ENCODE peak calls at places on chromosomes 12 and 14, in eight cellular contexts. One of them, this sample, is unnamed.

GRCh38 chr14:21069388-21070082 is 569 bp upstream of the ARHGEF40 start:
- DNase-seq in tibial artery: peak; percentile 44
- DNase-seq in tibial nerve: no peak
- DNase-seq in lower leg skin: no peak
- DNase-seq in HAP-1: no peak
- DNase-seq in effector memory CD4-positive, alpha-beta T cell: no peak
- DNase-seq in CD4-positive, CD25-positive, alpha-beta regulatory T cell: no peak
- DNase-seq in BE2C: peak; percentile 33
- DNase-seq in this sample: no peak

GRCh38 chr14:105467249-105467941 is 7.2 kb upstream of the CRIP2 start:
- DNase-seq in tibial artery: no peak
- DNase-seq in tibial nerve: no peak
- DNase-seq in lower leg skin: no peak
- DNase-seq in HAP-1: no peak
- DNase-seq in effector memory CD4-positive, alpha-beta T cell: no peak
- DNase-seq in CD4-positive, CD25-positive, alpha-beta regulatory T cell: no peak
- DNase-seq in BE2C: no peak
- DNase-seq in this sample: no peak

GRCh38 chr14:64410084-64410774 is 22.1 kb downstream of the MTHFD1 start:
- DNase-seq in tibial artery: no peak
- DNase-seq in tibial nerve: no peak
- DNase-seq in lower leg skin: no peak
- DNase-seq in HAP-1: peak; percentile 49
- DNase-seq in effector memory CD4-positive, alpha-beta T cell: no peak
- DNase-seq in CD4-positive, CD25-positive, alpha-beta regulatory T cell: no peak
- DNase-seq in BE2C: no peak
- DNase-seq in this sample: peak; percentile 49

GRCh38 chr12:95446511-95446910 is 27.4 kb upstream of the METAP2 start:
- DNase-seq in tibial artery: peak; percentile 35
- DNase-seq in tibial nerve: peak; percentile 37
- DNase-seq in lower leg skin: no peak
- DNase-seq in HAP-1: no peak
- DNase-seq in effector memory CD4-positive, alpha-beta T cell: no peak
- DNase-seq in CD4-positive, CD25-positive, alpha-beta regulatory T cell: no peak
- DNase-seq in BE2C: peak; percentile 23
- DNase-seq in this sample: peak; percentile 20

GRCh38 chr12:10959777-10960176 is 20.7 kb upstream of the TAS2R14 start:
- DNase-seq in tibial artery: no peak
- DNase-seq in tibial nerve: no peak
- DNase-seq in lower leg skin: no peak
- DNase-seq in HAP-1: no peak
- DNase-seq in effector memory CD4-positive, alpha-beta T cell: no peak
- DNase-seq in CD4-positive, CD25-positive, alpha-beta regulatory T cell: no peak
- DNase-seq in BE2C: peak; percentile 18
- DNase-seq in this sample: no peak

GRCh38 chr12:99386907-99387306 is 260.6 kb upstream of the GARIN6 start:
- DNase-seq in tibial artery: no peak
- DNase-seq in tibial nerve: no peak
- DNase-seq in lower leg skin: no peak
- DNase-seq in HAP-1: peak; percentile 58
- DNase-seq in effector memory CD4-positive, alpha-beta T cell: no peak
- DNase-seq in CD4-positive, CD25-positive, alpha-beta regulatory T cell: no peak
- DNase-seq in BE2C: no peak
- DNase-seq in this sample: peak; percentile 2

GRCh38 chr12:60106207-60106606 is 510.4 kb downstream of the SLC16A7 start:
- DNase-seq in tibial artery: no peak
- DNase-seq in tibial nerve: no peak
- DNase-seq in lower leg skin: no peak
- DNase-seq in HAP-1: no peak
- DNase-seq in effector memory CD4-positive, alpha-beta T cell: no peak
- DNase-seq in CD4-positive, CD25-positive, alpha-beta regulatory T cell: no peak
- DNase-seq in BE2C: no peak
- DNase-seq in this sample: peak; percentile 16

GRCh38 chr12:85179680-85180300 is 100.2 kb upstream of the ALX1 start:
- DNase-seq in tibial artery: no peak
- DNase-seq in tibial nerve: no peak
- DNase-seq in lower leg skin: no peak
- DNase-seq in HAP-1: no peak
- DNase-seq in effector memory CD4-positive, alpha-beta T cell: no peak
- DNase-seq in CD4-positive, CD25-positive, alpha-beta regulatory T cell: no peak
- DNase-seq in BE2C: no peak
- DNase-seq in this sample: no peak

GRCh38 chr14:58238252-58239247 is 6.1 kb upstream of the PSMA3 start:
- DNase-seq in tibial artery: peak; percentile 42
- DNase-seq in tibial nerve: no peak
- DNase-seq in lower leg skin: no peak
- DNase-seq in HAP-1: no peak
- DNase-seq in effector memory CD4-positive, alpha-beta T cell: no peak
- DNase-seq in CD4-positive, CD25-positive, alpha-beta regulatory T cell: no peak
- DNase-seq in BE2C: peak; percentile 18
- DNase-seq in this sample: peak; percentile 46

GRCh38 chr14:50232276-50232642 is 881 bp upstream of the SOS2 start:
- DNase-seq in tibial artery: no peak
- DNase-seq in tibial nerve: no peak
- DNase-seq in lower leg skin: no peak
- DNase-seq in HAP-1: no peak
- DNase-seq in effector memory CD4-positive, alpha-beta T cell: no peak
- DNase-seq in CD4-positive, CD25-positive, alpha-beta regulatory T cell: no peak
- DNase-seq in BE2C: no peak
- DNase-seq in this sample: no peak

GRCh38 chr14:92573761-92574498 is 60.3 kb downstream of the RIN3 start:
- DNase-seq in tibial artery: no peak
- DNase-seq in tibial nerve: no peak
- DNase-seq in lower leg skin: no peak
- DNase-seq in HAP-1: no peak
- DNase-seq in effector memory CD4-positive, alpha-beta T cell: no peak
- DNase-seq in CD4-positive, CD25-positive, alpha-beta regulatory T cell: no peak
- DNase-seq in BE2C: no peak
- DNase-seq in this sample: no peak

GRCh38 chr14:90500665-90501370 is 104.0 kb downstream of the CALM1 start:
- DNase-seq in tibial artery: no peak
- DNase-seq in tibial nerve: no peak
- DNase-seq in lower leg skin: no peak
- DNase-seq in HAP-1: no peak
- DNase-seq in effector memory CD4-positive, alpha-beta T cell: no peak
- DNase-seq in CD4-positive, CD25-positive, alpha-beta regulatory T cell: no peak
- DNase-seq in BE2C: no peak
- DNase-seq in this sample: no peak

GRCh38 chr14:57833304-57833703 is 32.6 kb downstream of the SLC35F4 start:
- DNase-seq in tibial artery: peak; percentile 64
- DNase-seq in tibial nerve: peak; percentile 16
- DNase-seq in lower leg skin: peak; percentile 59
- DNase-seq in HAP-1: no peak
- DNase-seq in effector memory CD4-positive, alpha-beta T cell: no peak
- DNase-seq in CD4-positive, CD25-positive, alpha-beta regulatory T cell: no peak
- DNase-seq in BE2C: no peak
- DNase-seq in this sample: peak; percentile 77

GRCh38 chr12:124027753-124028559 is 54.9 kb downstream of the ZNF664 start:
- DNase-seq in tibial artery: no peak
- DNase-seq in tibial nerve: no peak
- DNase-seq in lower leg skin: no peak
- DNase-seq in HAP-1: no peak
- DNase-seq in effector memory CD4-positive, alpha-beta T cell: no peak
- DNase-seq in CD4-positive, CD25-positive, alpha-beta regulatory T cell: no peak
- DNase-seq in BE2C: no peak
- DNase-seq in this sample: no peak

GRCh38 chr14:23561259-23561658 is 5.2 kb downstream of the THTPA start:
- DNase-seq in tibial artery: no peak
- DNase-seq in tibial nerve: no peak
- DNase-seq in lower leg skin: no peak
- DNase-seq in HAP-1: no peak
- DNase-seq in effector memory CD4-positive, alpha-beta T cell: no peak
- DNase-seq in CD4-positive, CD25-positive, alpha-beta regulatory T cell: no peak
- DNase-seq in BE2C: no peak
- DNase-seq in this sample: no peak

GRCh38 chr14:45251912-45252311 is 1.1 kb downstream of the MIS18BP1 start:
- DNase-seq in tibial artery: no peak
- DNase-seq in tibial nerve: no peak
- DNase-seq in lower leg skin: no peak
- DNase-seq in HAP-1: peak; percentile 36
- DNase-seq in effector memory CD4-positive, alpha-beta T cell: no peak
- DNase-seq in CD4-positive, CD25-positive, alpha-beta regulatory T cell: no peak
- DNase-seq in BE2C: no peak
- DNase-seq in this sample: peak; percentile 61

GRCh38 chr14:59482471-59483331 is 1.5 kb downstream of the L3HYPDH start:
- DNase-seq in tibial artery: peak; percentile 34
- DNase-seq in tibial nerve: no peak
- DNase-seq in lower leg skin: no peak
- DNase-seq in HAP-1: peak; percentile 6
- DNase-seq in effector memory CD4-positive, alpha-beta T cell: no peak
- DNase-seq in CD4-positive, CD25-positive, alpha-beta regulatory T cell: no peak
- DNase-seq in BE2C: peak; percentile 24
- DNase-seq in this sample: peak; percentile 80

GRCh38 chr14:49982522-49982951 is 89.7 kb downstream of the ARF6 start:
- DNase-seq in tibial artery: no peak
- DNase-seq in tibial nerve: no peak
- DNase-seq in lower leg skin: no peak
- DNase-seq in HAP-1: no peak
- DNase-seq in effector memory CD4-positive, alpha-beta T cell: peak; percentile 33
- DNase-seq in CD4-positive, CD25-positive, alpha-beta regulatory T cell: peak; percentile 17
- DNase-seq in BE2C: no peak
- DNase-seq in this sample: peak; percentile 82

GRCh38 chr14:99821519-99822165 is 28.4 kb downstream of the EML1 start:
- DNase-seq in tibial artery: no peak
- DNase-seq in tibial nerve: no peak
- DNase-seq in lower leg skin: no peak
- DNase-seq in HAP-1: no peak
- DNase-seq in effector memory CD4-positive, alpha-beta T cell: no peak
- DNase-seq in CD4-positive, CD25-positive, alpha-beta regulatory T cell: no peak
- DNase-seq in BE2C: no peak
- DNase-seq in this sample: peak; percentile 92
- H3K4me3 ChIP-seq in tibial artery: no peak overlapping the region
- H3K4me3 ChIP-seq in tibial nerve: no peak overlapping the region
- H3K4me3 ChIP-seq in lower leg skin: no peak overlapping the region
- H3K4me3 ChIP-seq in HAP-1: no peak overlapping the region
- H3K4me3 ChIP-seq in effector memory CD4-positive, alpha-beta T cell: no peak overlapping the region
- H3K4me3 ChIP-seq in CD4-positive, CD25-positive, alpha-beta regulatory T cell: no peak overlapping the region
- H3K4me3 ChIP-seq in BE2C: no peak overlapping the region
- H3K4me3 ChIP-seq in this sample: no peak overlapping the region

GRCh38 chr12:58176296-58176869 is 235.0 kb downstream of the ATP23 start:
- DNase-seq in tibial artery: no peak
- DNase-seq in tibial nerve: no peak
- DNase-seq in lower leg skin: no peak
- DNase-seq in HAP-1: peak; percentile 12
- DNase-seq in effector memory CD4-positive, alpha-beta T cell: no peak
- DNase-seq in CD4-positive, CD25-positive, alpha-beta regulatory T cell: no peak
- DNase-seq in BE2C: peak; percentile 53
- DNase-seq in this sample: peak; percentile 52
- H3K4me3 ChIP-seq in tibial artery: no peak overlapping the region
- H3K4me3 ChIP-seq in tibial nerve: no peak overlapping the region
- H3K4me3 ChIP-seq in lower leg skin: no peak overlapping the region
- H3K4me3 ChIP-seq in HAP-1: no peak overlapping the region
- H3K4me3 ChIP-seq in effector memory CD4-positive, alpha-beta T cell: no peak overlapping the region
- H3K4me3 ChIP-seq in CD4-positive, CD25-positive, alpha-beta regulatory T cell: no peak overlapping the region
- H3K4me3 ChIP-seq in BE2C: no peak overlapping the region
- H3K4me3 ChIP-seq in this sample: no peak overlapping the region

GRCh38 chr14:37598085-37598972 is 2.9 kb downstream of the TTC6 start:
- DNase-seq in tibial artery: no peak
- DNase-seq in tibial nerve: no peak
- DNase-seq in lower leg skin: no peak
- DNase-seq in HAP-1: no peak
- DNase-seq in effector memory CD4-positive, alpha-beta T cell: no peak
- DNase-seq in CD4-positive, CD25-positive, alpha-beta regulatory T cell: no peak
- DNase-seq in BE2C: no peak
- DNase-seq in this sample: no peak
- H3K4me3 ChIP-seq in tibial artery: no peak overlapping the region
- H3K4me3 ChIP-seq in tibial nerve: no peak overlapping the region
- H3K4me3 ChIP-seq in lower leg skin: no peak overlapping the region
- H3K4me3 ChIP-seq in HAP-1: peak overlapping the region; percentile 40
- H3K4me3 ChIP-seq in effector memory CD4-positive, alpha-beta T cell: no peak overlapping the region
- H3K4me3 ChIP-seq in CD4-positive, CD25-positive, alpha-beta regulatory T cell: no peak overlapping the region
- H3K4me3 ChIP-seq in BE2C: no peak overlapping the region
- H3K4me3 ChIP-seq in this sample: no peak overlapping the region

GRCh38 chr12:49556391-49557186 is 11.4 kb downstream of the MCRS1 start:
- DNase-seq in tibial artery: no peak
- DNase-seq in tibial nerve: no peak
- DNase-seq in lower leg skin: no peak
- DNase-seq in HAP-1: no peak
- DNase-seq in effector memory CD4-positive, alpha-beta T cell: no peak
- DNase-seq in CD4-positive, CD25-positive, alpha-beta regulatory T cell: no peak
- DNase-seq in BE2C: no peak
- DNase-seq in this sample: no peak
- H3K4me3 ChIP-seq in tibial artery: no peak overlapping the region
- H3K4me3 ChIP-seq in tibial nerve: no peak overlapping the region
- H3K4me3 ChIP-seq in lower leg skin: no peak overlapping the region
- H3K4me3 ChIP-seq in HAP-1: no peak overlapping the region
- H3K4me3 ChIP-seq in effector memory CD4-positive, alpha-beta T cell: no peak overlapping the region
- H3K4me3 ChIP-seq in CD4-positive, CD25-positive, alpha-beta regulatory T cell: no peak overlapping the region
- H3K4me3 ChIP-seq in BE2C: no peak overlapping the region
- H3K4me3 ChIP-seq in this sample: no peak overlapping the region

GRCh38 chr14:54722791-54723432 is 156.0 kb downstream of the SAMD4A start:
- DNase-seq in tibial artery: no peak
- DNase-seq in tibial nerve: no peak
- DNase-seq in lower leg skin: no peak
- DNase-seq in HAP-1: peak; percentile 50
- DNase-seq in effector memory CD4-positive, alpha-beta T cell: no peak
- DNase-seq in CD4-positive, CD25-positive, alpha-beta regulatory T cell: no peak
- DNase-seq in BE2C: peak; percentile 14
- DNase-seq in this sample: peak; percentile 36

GRCh38 chr14:54718046-54718445 is 151.1 kb downstream of the SAMD4A start:
- DNase-seq in tibial artery: no peak
- DNase-seq in tibial nerve: no peak
- DNase-seq in lower leg skin: no peak
- DNase-seq in HAP-1: no peak
- DNase-seq in effector memory CD4-positive, alpha-beta T cell: no peak
- DNase-seq in CD4-positive, CD25-positive, alpha-beta regulatory T cell: no peak
- DNase-seq in BE2C: no peak
- DNase-seq in this sample: peak; percentile 80

GRCh38 chr14:54715244-54715643 is 148.3 kb downstream of the SAMD4A start:
- DNase-seq in tibial artery: no peak
- DNase-seq in tibial nerve: no peak
- DNase-seq in lower leg skin: no peak
- DNase-seq in HAP-1: no peak
- DNase-seq in effector memory CD4-positive, alpha-beta T cell: no peak
- DNase-seq in CD4-positive, CD25-positive, alpha-beta regulatory T cell: no peak
- DNase-seq in BE2C: no peak
- DNase-seq in this sample: no peak

GRCh38 chr14:54715811-54716210 is 148.9 kb downstream of the SAMD4A start:
- DNase-seq in tibial artery: no peak
- DNase-seq in tibial nerve: no peak
- DNase-seq in lower leg skin: no peak
- DNase-seq in HAP-1: no peak
- DNase-seq in effector memory CD4-positive, alpha-beta T cell: no peak
- DNase-seq in CD4-positive, CD25-positive, alpha-beta regulatory T cell: no peak
- DNase-seq in BE2C: no peak
- DNase-seq in this sample: no peak

DNA sequence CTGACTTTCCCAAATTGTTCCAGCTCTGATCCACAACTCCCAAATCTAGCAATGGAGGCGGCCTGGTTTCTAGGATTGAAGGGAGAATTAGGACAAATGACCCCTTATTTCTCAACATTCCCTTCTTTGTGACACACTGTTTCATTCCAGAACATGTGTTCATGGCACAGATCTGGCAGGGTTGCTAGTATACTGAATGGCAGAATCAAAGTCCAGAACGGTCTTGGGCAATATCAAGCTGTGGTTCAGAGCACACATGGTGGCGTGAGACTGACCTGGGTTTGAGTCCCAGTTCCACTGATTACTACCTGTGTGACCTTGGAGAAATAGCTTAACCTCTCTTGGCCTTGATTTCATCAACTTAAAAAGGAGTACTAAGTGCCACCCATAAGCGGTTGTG is 152.5 kb downstream of the SAMD4A start:
- DNase-seq in tibial artery: no peak
- DNase-seq in tibial nerve: no peak
- DNase-seq in lower leg skin: no peak
- DNase-seq in HAP-1: no peak
- DNase-seq in effector memory CD4-positive, alpha-beta T cell: no peak
- DNase-seq in CD4-positive, CD25-positive, alpha-beta regulatory T cell: no peak
- DNase-seq in BE2C: no peak
- DNase-seq in this sample: no peak
- H3K4me3 ChIP-seq in tibial artery: no peak overlapping the region
- H3K4me3 ChIP-seq in tibial nerve: no peak overlapping the region
- H3K4me3 ChIP-seq in lower leg skin: no peak overlapping the region
- H3K4me3 ChIP-seq in HAP-1: no peak overlapping the region
- H3K4me3 ChIP-seq in effector memory CD4-positive, alpha-beta T cell: no peak overlapping the region
- H3K4me3 ChIP-seq in CD4-positive, CD25-positive, alpha-beta regulatory T cell: no peak overlapping the region
- H3K4me3 ChIP-seq in BE2C: no peak overlapping the region
- H3K4me3 ChIP-seq in this sample: no peak overlapping the region

This sample was measured in fibroblast of villous mesenchyme.